ENCODE peak calls at places on chromosomes 11 and 22, in six cellular contexts. N is ascending aorta; K is ACHN; S is activated CD8-positive, alpha-beta memory T cell treated with anti-CD3 and anti-CD28 coated beads, Interleukin-2, amount 50 U/mL, for 4 hours; H is stimulated activated CD4-positive, alpha-beta T cell treated with anti-CD3 and anti-CD28 coated beads, Interleukin-15, amount 100 ng/mL, for 1 hour; G is hypothalamus. O is an unnamed sample.

GRCh38 chr22:50084085-50084484 is 1.1 kb downstream of the MLC1 start:
- DNase-seq in N (no peak), K (no peak), S (no peak), H (no peak), G (no peak), O (no peak)

GRCh38 chr22:35541254-35541748 is 670 bp downstream of the RASD2 start:
- DNase-seq in N (no peak), K (peak; percentile 10), S (no peak), H (no peak), G (no peak), O (no peak)

GRCh38 chr11:45245237-45246045 is 40.7 kb downstream of the SYT13 start:
- DNase-seq in N (no peak), K (no peak), S (no peak), H (no peak), G (no peak), O (no peak)

GRCh38 chr11:112315057-112315720 is 54.5 kb upstream of the PLET1 start:
- DNase-seq in N (no peak), K (no peak), S (no peak), H (no peak), G (no peak), O (no peak)

GRCh38 chr11:81253226-81253625 is 1480.4 kb downstream of the FAM181B start:
- DNase-seq in N (no peak), K (no peak), S (no peak), H (no peak), G (no peak), O (no peak)

GRCh38 chr22:46547883-46548244 is 10.4 kb upstream of the CELSR1 start:
- DNase-seq in N (peak; percentile 76), K (peak; percentile 69), S (no peak), H (no peak), G (no peak), O (peak; percentile 36)

GRCh38 chr11:61694971-61695706 is 14.9 kb downstream of the DAGLA start:
- DNase-seq in N (no peak), K (peak; percentile 48), S (no peak), H (no peak), G (peak; percentile 67), O (no peak)

GRCh38 chr11:9089636-9090035 is 1.8 kb downstream of the SCUBE2 start:
- DNase-seq in N (no peak), K (no peak), S (no peak), H (no peak), G (no peak), O (no peak)

GRCh38 chr11:115676206-115676605 is 172.0 kb upstream of the CADM1 start:
- DNase-seq in N (no peak), K (no peak), S (no peak), H (no peak), G (no peak), O (no peak)

GRCh38 chr22:33932997-33933396 is 12.7 kb upstream of the LARGE1 start:
- DNase-seq in N (no peak), K (no peak), S (no peak), H (no peak), G (no peak), O (no peak)

GRCh38 chr11:9206496-9206895 is 58.7 kb downstream of the DENND5A start:
- DNase-seq in N (no peak), K (peak; percentile 6), S (no peak), H (no peak), G (no peak), O (no peak)

GRCh38 chr11:72528121-72528520 is 93.8 kb upstream of the CLPB start:
- DNase-seq in N (no peak), K (no peak), S (no peak), H (no peak), G (no peak), O (no peak)

GRCh38 chr11:2206291-2206690 is 34.7 kb upstream of the TH start:
- DNase-seq in N (no peak), K (no peak), S (peak; percentile 11), H (no peak), G (no peak), O (no peak)

GRCh38 chr11:7869467-7869866 is 61.6 kb downstream of the OR10A6 start:
- DNase-seq in N (no peak), K (no peak), S (no peak), H (no peak), G (no peak), O (no peak)